ENCODE peak calls at places on chromosomes 3 and 15, in five cellular contexts. D is NCI-H2081, H is GM04503, V is AG10803, N is Calu3. B is an unnamed sample.

GRCh38 chr3:150319900-150320299 is 88.2 kb upstream of the TSC22D2 start:
- DNase-seq in V (peak; percentile 95), N (peak; percentile 61), D (no peak), H (peak; percentile 88), B (peak; percentile 80)

GRCh38 chr15:52710710-52711107 is 31.5 kb upstream of the ATOSA start:
- DNase-seq in D (no peak), V (no peak), H (no peak), N (no peak), B (no peak)

GRCh38 chr3:114451051-114451451 is 157.2 kb downstream of the TIGIT start:
- DNase-seq in H (no peak), N (no peak), V (no peak), D (peak; percentile 52), B (no peak)

GRCh38 chr3:188316021-188316722 is 162.2 kb downstream of the LPP start:
- DNase-seq in N (no peak), H (no peak), D (no peak), V (peak; percentile 57), B (no peak)

GRCh38 chr15:71328453-71328852 is 213.2 kb downstream of the THSD4 start:
- DNase-seq in V (no peak), H (no peak), D (no peak), N (no peak), B (no peak)

GRCh38 chr3:40387001-40387894 is at the start of gene ENTPD3:
- DNase-seq in H (no peak), D (peak; percentile 25), V (no peak), N (peak; percentile 61), B (no peak)

GRCh38 chr15:78083186-78083585 is 5.7 kb upstream of the TBC1D2B start:
- DNase-seq in N (no peak), V (no peak), H (no peak), D (no peak), B (no peak)

GRCh38 chr15:94467034-94467433 is 235.7 kb downstream of the MCTP2 start:
- DNase-seq in D (no peak), V (no peak), H (no peak), N (no peak), B (no peak)

GRCh38 chr15:79168922-79169322 is 78.3 kb upstream of the RASGRF1 start:
- DNase-seq in D (peak; percentile 90), H (no peak), N (peak; percentile 69), V (no peak), B (no peak)

GRCh38 chr3:23389089-23389488 is 186.0 kb downstream of the UBE2E2 start:
- DNase-seq in V (no peak), D (peak; percentile 75), H (no peak), N (no peak), B (no peak)

GRCh38 chr15:80841537-80841936 is 62.4 kb downstream of the CEMIP start:
- DNase-seq in V (no peak), H (no peak), D (no peak), N (no peak), B (no peak)

GRCh38 chr15:41989573-41990242 is 17.4 kb upstream of the EHD4 start:
- DNase-seq in N (peak; percentile 88), H (no peak), V (peak; percentile 64), D (peak; percentile 58), B (no peak)

GRCh38 chr3:16060358-16060852 is 114.1 kb upstream of the GALNT15 start:
- DNase-seq in N (peak; percentile 60), D (no peak), V (peak; percentile 100), H (peak; percentile 100), B (peak; percentile 99)

GRCh38 chr3:179302111-179302510 is 20.7 kb upstream of the ZNF639 start:
- DNase-seq in V (no peak), N (no peak), D (no peak), H (no peak), B (no peak)

GRCh38 chr3:195030791-195031321 is 240.1 kb downstream of the XXYLT1 start:
- DNase-seq in D (no peak), H (no peak), N (peak; percentile 57), V (no peak), B (no peak)

GRCh38 chr15:82850731-82851130 is 41.3 kb downstream of the WHAMM start:
- DNase-seq in D (no peak), H (no peak), V (no peak), N (no peak), B (no peak)

GRCh38 chr15:78810377-78811123 is 714 bp downstream of the ADAMTS7 start:
- DNase-seq in V (peak; percentile 14), N (peak; percentile 57), D (peak; percentile 15), H (no peak), B (no peak)

GRCh38 chr3:49723301-49723630 is 485 bp downstream of the GMPPB start:
- DNase-seq in V (peak; percentile 30), D (peak; percentile 54), H (no peak), N (peak; percentile 69), B (no peak)

GRCh38 chr3:260911-261310 is 64.3 kb downstream of the CHL1 start:
- DNase-seq in N (no peak), D (no peak), H (no peak), V (no peak), B (no peak)

GRCh38 chr3:112629425-112629824 is 11.5 kb downstream of the CCDC80 start:
- DNase-seq in V (peak; percentile 99), H (peak; percentile 96), D (no peak), N (peak; percentile 37), B (peak; percentile 74)

GRCh38 chr15:82177291-82178010 is 85.1 kb downstream of the EFL1 start:
- DNase-seq in H (peak; percentile 65), D (no peak), V (peak; percentile 92), N (no peak), B (peak; percentile 80)

GRCh38 chr3:119294889-119295769 is 946 bp downstream of the ARHGAP31 start:
- DNase-seq in D (no peak), V (peak; percentile 49), H (no peak), N (no peak), B (no peak)

GRCh38 chr3:123341871-123342630 is 106.8 kb downstream of the ADCY5 start:
- DNase-seq in D (no peak), H (no peak), V (no peak), N (no peak), B (no peak)

GRCh38 chr3:128489860-128490649 is 2.9 kb downstream of the GATA2 start:
- DNase-seq in H (no peak), D (peak; percentile 69), V (no peak), N (peak; percentile 71), B (no peak)

GRCh38 chr3:141452045-141452444 is 34.8 kb upstream of the RASA2 start:
- DNase-seq in V (peak; percentile 74), N (peak; percentile 56), H (no peak), D (peak; percentile 54), B (no peak)

GRCh38 chr15:28912422-28912821 is 26.6 kb downstream of the APBA2 start:
- DNase-seq in H (no peak), N (no peak), V (no peak), D (no peak), B (no peak)

GRCh38 chr3:173750095-173750494 is 352.6 kb downstream of the NLGN1 start:
- DNase-seq in N (no peak), V (peak; percentile 74), H (no peak), D (peak; percentile 53), B (no peak)

GRCh38 chr15:71542836-71543235 is 267.5 kb upstream of the NR2E3 start:
- DNase-seq in H (no peak), N (no peak), V (no peak), D (no peak), B (no peak)

GRCh38 chr3:1792466-1792865 is 306.2 kb upstream of the CNTN4 start:
- DNase-seq in D (no peak), N (no peak), V (no peak), H (no peak), B (no peak)